ENCODE peak calls at places on chromosomes 16 and 17, in eight cellular contexts. I is NCI-H2081; T is AG08395; W is memory B cell; N is stimulated activated naive CD8-positive, alpha-beta T cell treated with anti-CD3 and anti-CD28 coated beads, Interleukin-15, Interleukin-2, amounts not matched to agents 100 U/mL and 50 U/mL, for 24 hours; U is effector memory CD8-positive, alpha-beta T cell; C is T follicular helper cell; J is fibroblast of lung. K is an unnamed sample.
A peak's percentile ranks its signal among the peaks of the same experiment; 100 is the strongest.

GRCh38 chr16:51137097-51137496 is 14.0 kb downstream of the SALL1 start:
- DNase-seq in C (no peak), J (no peak), U (no peak), N (no peak), T (no peak), I (no peak), W (no peak), K (no peak)

GRCh38 chr17:73795730-73796129 is 151.5 kb upstream of the SDK2 start:
- DNase-seq in J (no peak), W (no peak), I (no peak), C (no peak), N (no peak), T (no peak), U (no peak), K (no peak)

GRCh38 chr16:30786115-30786935 is 680 bp downstream of the ZNF629 start:
- DNase-seq in I (no peak), N (peak; percentile 32), W (no peak), J (peak; percentile 61), T (peak; percentile 86), C (no peak), U (no peak), K (no peak)

GRCh38 chr17:42754782-42755181 is 6.2 kb upstream of the RAMP2 start:
- DNase-seq in N (no peak), T (no peak), I (no peak), U (no peak), C (no peak), W (no peak), J (peak; percentile 39), K (no peak)

GRCh38 chr16:24396350-24397271 is 140.5 kb downstream of the CACNG3 start:
- DNase-seq in N (no peak), T (no peak), W (no peak), U (no peak), I (no peak), C (no peak), J (no peak), K (no peak)

GRCh38 chr16:23494188-23494587 is 16.1 kb downstream of the GGA2 start:
- DNase-seq in U (no peak), N (no peak), J (no peak), W (no peak), T (no peak), I (no peak), C (no peak), K (no peak)

GRCh38 chr16:71311553-71312158 is 22.5 kb upstream of the CMTR2 start:
- DNase-seq in T (peak; percentile 25), I (peak; percentile 17), W (peak; percentile 26), C (no peak), N (peak; percentile 17), U (peak; percentile 1), J (peak; percentile 6), K (peak; percentile 25)

GRCh38 chr16:24980077-24980793 is 34.9 kb downstream of the ARHGAP17 start:
- DNase-seq in U (no peak), W (no peak), C (no peak), T (no peak), J (no peak), I (no peak), N (peak; percentile 19), K (no peak)

GRCh38 chr16:86252596-86252995 is 257.7 kb upstream of the FOXF1 start:
- DNase-seq in C (no peak), W (no peak), T (peak; percentile 15), J (peak; percentile 48), I (no peak), N (peak; percentile 5), U (no peak), K (no peak)

GRCh38 chr17:83186226-83186625 is 106.8 kb downstream of the METRNL start:
- DNase-seq in W (no peak), T (no peak), C (no peak), U (no peak), J (no peak), N (peak; percentile 5), I (no peak), K (no peak)

GRCh38 chr16:75227361-75228142 is 8.8 kb downstream of the CTRB1 start:
- DNase-seq in C (no peak), T (no peak), W (no peak), J (no peak), I (no peak), N (no peak), U (no peak), K (no peak)

GRCh38 chr17:28725166-28725659 is 820 bp downstream of the TLCD1 start:
- DNase-seq in T (peak; percentile 30), C (no peak), N (no peak), W (peak; percentile 53), J (peak; percentile 61), U (no peak), I (no peak), K (no peak)

GRCh38 chr16:48511716-48512115 is 98.3 kb downstream of the N4BP1 start:
- DNase-seq in N (no peak), U (no peak), T (no peak), I (no peak), J (no peak), W (no peak), C (no peak), K (no peak)

GRCh38 chr17:7479389-7480192 is at the start of gene ZBTB4:
- DNase-seq in N (peak; percentile 72), T (peak; percentile 66), W (peak; percentile 66), C (peak; percentile 64), U (peak; percentile 60), I (peak; percentile 22), J (peak; percentile 28), K (peak; percentile 66)

GRCh38 chr16:50520451-50521245 is 27.5 kb upstream of the NKD1 start:
- DNase-seq in I (no peak), T (no peak), C (no peak), W (no peak), U (no peak), N (no peak), J (no peak), K (no peak)

GRCh38 chr17:38735161-38735997 is 5.2 kb downstream of the CISD3 start:
- DNase-seq in C (peak; percentile 58), I (peak; percentile 57), N (peak; percentile 87), W (peak; percentile 82), T (peak; percentile 76), J (peak; percentile 38), U (peak; percentile 73), K (peak; percentile 68)

GRCh38 chr17:60610481-60610880 is 10.5 kb downstream of the PPM1D start:
- DNase-seq in C (no peak), N (no peak), U (no peak), W (no peak), I (no peak), J (peak; percentile 72), T (no peak), K (no peak)

GRCh38 chr16:4218202-4218601 is 23.7 kb downstream of the SRL start:
- DNase-seq in T (no peak), W (no peak), C (no peak), N (no peak), U (no peak), I (no peak), J (no peak), K (no peak)

GRCh38 chr17:7912927-7913524 is 3.1 kb downstream of the RNF227 start:
- DNase-seq in U (peak; percentile 44), N (peak; percentile 24), C (no peak), T (peak; percentile 71), W (peak; percentile 33), J (peak; percentile 86), I (peak; percentile 6), K (peak; percentile 61)

K was measured in naive B cell.